ENCODE peak calls at places on chromosome 12, in seven cellular contexts. N, B, M, V, W, O and Z are unnamed samples.

GRCh38 chr12:29253916-29254625 is 105.0 kb downstream of the FAR2 start:
- DNase-seq in V (no peak), W (no peak), N (no peak), B (no peak), O (no peak), M (no peak), Z (no peak)

GRCh38 chr12:13178568-13179158 is 17.9 kb upstream of the EMP1 start:
- DNase-seq in O (no peak), V (no peak), B (no peak), M (no peak), W (no peak), N (no peak), Z (no peak)

GRCh38 chr12:91078501-91078900 is 20.7 kb upstream of the KERA start:
- DNase-seq in O (no peak), M (no peak), B (no peak), N (no peak), W (no peak), V (no peak), Z (no peak)

GRCh38 chr12:53677612-53678133 is 1.8 kb upstream of the ATP5MC2 start:
- DNase-seq in B (no peak), V (no peak), N (peak), O (no peak), M (no peak), W (no peak), Z (no peak)

GRCh38 chr12:52210186-52210924 is 18.5 kb upstream of the KRT80 start:
- DNase-seq in V (peak), O (no peak), N (no peak), W (no peak), B (no peak), M (no peak), Z (peak)

GRCh38 chr12:84756961-84757360 is 155.6 kb downstream of the SLC6A15 start:
- DNase-seq in O (peak), N (no peak), W (no peak), B (no peak), M (no peak), V (no peak), Z (no peak)

GRCh38 chr12:16607895-16608294 is 1.9 kb upstream of the LMO3 start:
- DNase-seq in O (no peak), N (no peak), M (no peak), V (peak), W (no peak), B (no peak), Z (no peak)

GRCh38 chr12:42482820-42483533 is 106.6 kb downstream of the PRICKLE1 start:
- DNase-seq in W (no peak), M (peak), O (peak), V (peak), N (peak), B (peak), Z (peak)

GRCh38 chr12:109541412-109541725 is 31.9 kb downstream of the MMAB start:
- DNase-seq in W (no peak), N (no peak), M (no peak), V (no peak), B (no peak), O (no peak), Z (no peak)

GRCh38 chr12:13661005-13661887 is 320.2 kb downstream of the GRIN2B start:
- DNase-seq in V (no peak), N (peak), W (peak), M (peak), O (peak), B (peak), Z (peak)

GRCh38 chr12:65654230-65654629 is 170.1 kb upstream of the HMGA2 start:
- DNase-seq in N (no peak), B (no peak), O (no peak), M (no peak), W (no peak), V (no peak), Z (no peak)